ENCODE peak calls at places on chromosome 1, in ten cellular contexts. B is NCI-H2081; I is brain pericyte; H is NCI-H510A treated with DMSO at 0.1 percent for 48 hours; W is lung; Z is glutamatergic neuron; G is AML-193; D is IMR-90; F is T-helper 2 cell; K is stimulated activated CD4-positive, alpha-beta T cell treated with anti-CD3 and anti-CD28 coated beads, Interleukin-4, amount 100 ng/mL, for 48 hours. M is an unnamed sample.

GRCh38 chr1:54884135-54884586 is 2.8 kb downstream of the DHCR24 start:
- DNase-seq in W (no peak), D (peak; percentile 79), B (no peak), K (no peak), G (no peak), I (no peak), F (no peak), Z (no peak), H (no peak), M (no peak)

GRCh38 chr1:184002071-184002470 is 35.5 kb downstream of the COLGALT2 start:
- DNase-seq in H (no peak), G (no peak), K (no peak), Z (no peak), D (peak; percentile 95), B (no peak), W (no peak), I (peak; percentile 6), F (no peak), M (peak; percentile 56)

GRCh38 chr1:155890251-155890650 is 20.9 kb downstream of the RIT1 start:
- DNase-seq in Z (no peak), F (no peak), I (no peak), K (no peak), D (no peak), G (no peak), B (no peak), W (no peak), H (no peak), M (no peak)

GRCh38 chr1:179760521-179760920 is 17.4 kb downstream of the FAM163A start:
- DNase-seq in G (no peak), B (no peak), Z (no peak), I (no peak), K (no peak), W (no peak), H (no peak), F (no peak), D (no peak), M (no peak)

GRCh38 chr1:38728176-38728908 is 131.2 kb downstream of the RRAGC start:
- DNase-seq in Z (peak; percentile 26), H (no peak), I (peak; percentile 71), F (no peak), G (no peak), K (no peak), D (peak; percentile 68), W (peak; percentile 30), B (no peak), M (peak; percentile 56)

GRCh38 chr1:76933847-76934657 is 66.8 kb downstream of the ST6GALNAC5 start:
- DNase-seq in B (peak; percentile 24), W (no peak), I (no peak), K (no peak), H (no peak), F (no peak), D (no peak), Z (no peak), G (no peak), M (no peak)

GRCh38 chr1:29835486-29836273 is 599.4 kb downstream of the PTPRU start:
- DNase-seq in D (no peak), Z (no peak), W (no peak), I (no peak), H (no peak), B (peak; percentile 80), K (no peak), F (no peak), G (no peak), M (no peak)

GRCh38 chr1:180275726-180276125 is 45.7 kb downstream of the LHX4 start:
- DNase-seq in I (no peak), W (peak; percentile 9), B (no peak), K (no peak), F (no peak), Z (no peak), D (no peak), G (no peak), H (no peak), M (no peak)

GRCh38 chr1:38941093-38941492 is 537 bp downstream of the RHBDL2 start:
- DNase-seq in Z (no peak), K (no peak), G (no peak), W (no peak), B (no peak), H (no peak), D (no peak), F (no peak), I (no peak), M (no peak)

GRCh38 chr1:44775930-44776748 is 799 bp downstream of the RPS8 start:
- DNase-seq in H (no peak), I (no peak), Z (no peak), B (no peak), D (no peak), F (no peak), W (no peak), K (no peak), G (no peak), M (no peak)

M was measured in head of caudate nucleus.